ENCODE peak calls at places on chromosomes 2 and 18, in five cellular contexts. G is activated naive CD4-positive, alpha-beta T cell treated with anti-CD3 and anti-CD28 coated beads, Interleukin-2, amount 10 ng/mL, durations not matched to agents 7 days and 5 days; V is upper lobe of right lung; U is Calu3; R is effector memory CD4-positive, alpha-beta T cell. M is an unnamed sample.

GRCh38 chr2:219119422-219120043 is 41.1 kb downstream of the NHEJ1 start:
- DNase-seq in G (peak), V (peak), U (peak), R (peak), M (peak)

GRCh38 chr2:48589170-48589767 is 28.4 kb upstream of the GTF2A1L start:
- DNase-seq in G (no peak), V (no peak), U (peak), R (no peak), M (peak)

GRCh38 chr2:128375454-128375853 is 56.8 kb upstream of the HS6ST1 start:
- DNase-seq in G (no peak), V (peak), U (no peak), R (no peak), M (no peak)

GRCh38 chr2:160169401-160169918 is 30.6 kb downstream of the ITGB6 start:
- DNase-seq in G (no peak), V (no peak), U (no peak), R (no peak), M (no peak)

GRCh38 chr2:112588611-112589045 is 4.2 kb downstream of the CHCHD5 start:
- DNase-seq in G (no peak), V (no peak), U (no peak), R (no peak), M (no peak)

GRCh38 chr2:74345272-74345943 is 2.2 kb upstream of the SLC4A5 start:
- DNase-seq in G (no peak), V (no peak), U (no peak), R (no peak), M (no peak)

GRCh38 chr2:29317077-29317517 is 201.9 kb downstream of the CLIP4 start:
- DNase-seq in G (no peak), V (no peak), U (no peak), R (no peak), M (no peak)

GRCh38 chr2:31384771-31385276 is 29.7 kb downstream of the XDH start:
- DNase-seq in G (no peak), V (no peak), U (peak), R (no peak), M (no peak)

GRCh38 chr2:26555246-26556133 is 77.6 kb upstream of the OTOF start:
- DNase-seq in G (no peak), V (peak), U (no peak), R (no peak), M (peak)

GRCh38 chr2:71821856-71822255 is 325.8 kb downstream of the CYP26B1 start:
- DNase-seq in G (no peak), V (no peak), U (no peak), R (no peak), M (no peak)

GRCh38 chr2:136844546-136844945 is 79.2 kb downstream of the THSD7B start:
- DNase-seq in G (no peak), V (no peak), U (no peak), R (no peak), M (no peak)

GRCh38 chr2:64966017-64966416 is 23.2 kb upstream of the SLC1A4 start:
- DNase-seq in G (no peak), V (no peak), U (no peak), R (no peak), M (no peak)

GRCh38 chr2:27407798-27408491 is 1.4 kb downstream of the PPM1G start:
- DNase-seq in G (no peak), V (no peak), U (peak), R (no peak), M (no peak)

GRCh38 chr2:58042486-58042970 is 4.1 kb upstream of the VRK2 start:
- DNase-seq in G (no peak), V (no peak), U (peak), R (no peak), M (no peak)

GRCh38 chr2:17899871-17900270 is 21.4 kb downstream of the KCNS3 start:
- DNase-seq in G (no peak), V (no peak), U (peak), R (no peak), M (no peak)

GRCh38 chr18:55588001-55588875 is at the start of gene TCF4:
- DNase-seq in G (peak), V (peak), U (no peak), R (no peak), M (peak)

GRCh38 chr2:101518470-101519172 is 43.7 kb upstream of the RFX8 start:
- DNase-seq in G (no peak), V (no peak), U (peak), R (no peak), M (peak)

GRCh38 chr2:126963390-126963789 is 64.7 kb downstream of the TEX51 start:
- DNase-seq in G (no peak), V (no peak), U (no peak), R (no peak), M (no peak)

GRCh38 chr2:170113168-170113567 is 64.8 kb upstream of the MYO3B start:
- DNase-seq in G (no peak), V (no peak), U (no peak), R (no peak), M (no peak)

GRCh38 chr2:31196622-31197021 is 20.7 kb downstream of the CAPN14 start:
- DNase-seq in G (no peak), V (no peak), U (no peak), R (no peak), M (no peak)

GRCh38 chr2:12923907-12924610 is 207.3 kb downstream of the TRIB2 start:
- DNase-seq in G (no peak), V (no peak), U (no peak), R (no peak), M (no peak)

GRCh38 chr2:203675086-203675485 is 31.4 kb upstream of the CD28 start:
- DNase-seq in G (no peak), V (no peak), U (no peak), R (no peak), M (no peak)

GRCh38 chr2:96164459-96165184 is 19.4 kb upstream of the DUSP2 start:
- DNase-seq in G (peak), V (no peak), U (no peak), R (peak), M (no peak)

GRCh38 chr2:179017958-179018357 is 32.0 kb downstream of the CCDC141 start:
- DNase-seq in G (no peak), V (no peak), U (no peak), R (no peak), M (no peak)

GRCh38 chr2:85988210-85988913 is 99.6 kb upstream of the ST3GAL5 start:
- DNase-seq in G (no peak), V (no peak), U (no peak), R (no peak), M (no peak)

GRCh38 chr18:54387631-54388030 is 29.9 kb downstream of the C18orf54 start:
- DNase-seq in G (no peak), V (no peak), U (no peak), R (no peak), M (no peak)

GRCh38 chr2:101983928-101984327 is 7.8 kb upstream of the IL1R2 start:
- DNase-seq in G (no peak), V (no peak), U (no peak), R (no peak), M (no peak)

GRCh38 chr2:38743672-38744398 is 7.3 kb downstream of the SRSF7 start:
- DNase-seq in G (no peak), V (no peak), U (no peak), R (no peak), M (no peak)